ENCODE peak calls at places on chromosomes 5 and 9, in nine cellular contexts. G, N, R, T, H, M, C, X and Q are unnamed samples.

GRCh38 chr9:37732086-37732744 is 21.4 kb upstream of the TRMT10B start:
- DNase-seq in X (no peak), H (no peak), G (no peak), N (no peak), C (no peak), R (no peak), T (no peak), M (no peak), Q (no peak)

GRCh38 chr5:168579987-168580508 is 880 bp upstream of the PANK3 start:
- DNase-seq in C (no peak), T (no peak), M (no peak), R (no peak), X (no peak), H (no peak), N (peak; percentile 2), G (no peak), Q (no peak)

GRCh38 chr5:40437452-40437861 is 242.3 kb upstream of the PTGER4 start:
- DNase-seq in H (no peak), M (peak; percentile 81), G (peak; percentile 92), C (no peak), X (peak; percentile 57), T (no peak), R (peak; percentile 47), N (peak; percentile 90), Q (no peak)

GRCh38 chr5:156963125-156963524 is at the start of gene TIMD4:
- DNase-seq in R (no peak), M (no peak), C (no peak), N (no peak), G (no peak), T (no peak), H (no peak), X (no peak), Q (no peak)

GRCh38 chr5:16574789-16575785 is 41.7 kb downstream of the RETREG1 start:
- DNase-seq in C (no peak), T (no peak), N (peak; percentile 77), G (peak; percentile 95), R (no peak), H (peak; percentile 49), M (peak; percentile 75), X (peak; percentile 46), Q (no peak)

GRCh38 chr9:119963798-119964372 is 594.6 kb upstream of the BRINP1 start:
- DNase-seq in G (peak; percentile 40), N (peak; percentile 75), X (peak; percentile 92), T (peak; percentile 25), C (no peak), M (peak; percentile 65), R (peak; percentile 68), H (peak; percentile 95), Q (no peak)

GRCh38 chr5:173963867-173964429 is 25.0 kb upstream of the C5orf47 start:
- DNase-seq in R (peak; percentile 75), N (no peak), C (no peak), T (no peak), X (no peak), G (peak; percentile 44), M (peak; percentile 16), H (peak; percentile 92), Q (no peak)

GRCh38 chr5:90967443-90967842 is 408.8 kb downstream of the ADGRV1 start:
- DNase-seq in C (no peak), N (peak; percentile 27), R (no peak), H (no peak), X (peak; percentile 27), M (no peak), G (no peak), T (no peak), Q (no peak)

GRCh38 chr9:34498511-34498910 is 24.3 kb downstream of the ENHO start:
- DNase-seq in T (no peak), H (no peak), X (no peak), R (no peak), G (no peak), M (no peak), N (no peak), C (no peak), Q (no peak)

GRCh38 chr5:127922603-127923002 is 161.0 kb upstream of the SLC12A2 start:
- DNase-seq in G (no peak), H (no peak), X (no peak), N (no peak), R (peak; percentile 47), M (no peak), C (no peak), T (no peak), Q (no peak)

GRCh38 chr5:27474054-27474323 is 435.6 kb upstream of the CDH9 start:
- DNase-seq in M (no peak), T (no peak), X (no peak), G (no peak), C (no peak), N (no peak), H (no peak), R (no peak), Q (no peak)

GRCh38 chr5:153523196-153523595 is 32.7 kb downstream of the GRIA1 start:
- DNase-seq in C (no peak), N (peak; percentile 35), R (no peak), H (no peak), G (peak; percentile 7), X (no peak), T (no peak), M (peak; percentile 61), Q (no peak)

GRCh38 chr5:995318-995717 is 13.3 kb upstream of the NKD2 start:
- DNase-seq in H (no peak), M (no peak), X (no peak), T (peak; percentile 23), R (no peak), N (no peak), C (no peak), G (no peak), Q (peak; percentile 62)

DNA sequence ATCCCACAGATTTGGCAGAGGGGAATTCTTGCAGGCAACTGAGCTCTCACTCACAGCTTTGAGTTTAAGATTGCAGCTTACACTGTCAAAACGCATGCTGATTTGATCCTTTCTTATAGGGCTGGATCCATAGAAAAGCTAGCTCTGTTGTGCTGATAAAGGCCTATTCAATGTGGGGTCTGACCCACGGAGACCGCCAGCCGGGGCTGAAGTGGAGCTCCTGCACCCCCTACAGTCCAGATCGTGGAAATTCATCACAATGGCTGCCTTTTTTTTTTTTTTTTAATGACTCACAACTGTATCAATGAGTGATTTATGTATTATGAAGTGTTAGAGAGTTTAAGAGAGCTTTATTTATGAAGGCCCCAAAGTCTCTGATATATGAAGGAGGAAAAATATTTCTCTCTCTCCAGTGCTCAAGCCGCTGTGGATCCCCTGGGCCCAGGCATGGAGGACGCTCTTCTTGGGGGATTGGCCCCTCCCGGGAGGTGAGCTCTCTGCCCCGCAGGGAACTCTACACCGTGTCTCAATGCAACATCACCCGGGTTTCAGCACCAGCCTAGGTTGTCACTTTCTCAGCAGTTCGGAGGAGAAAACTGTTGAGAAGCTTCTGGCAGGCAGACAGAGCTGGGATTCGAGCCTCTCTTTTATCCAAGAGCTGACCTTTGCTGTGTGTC is 700.2 kb downstream of the IRX1 start:
- DNase-seq in C (no peak), X (no peak), M (no peak), G (no peak), H (peak; percentile 75), R (no peak), N (no peak), T (no peak), Q (no peak)
- TF ChIP-seq CTCF in C (peak; percentile 66), X (no peak), M (no peak), G (no peak), H (peak; percentile 91), R (no peak), N (no peak), T (no peak), Q (no peak)

GRCh38 chr9:128657796-128658195 is 1.1 kb upstream of the DYNC2I2 start:
- DNase-seq in M (no peak), G (no peak), N (no peak), X (no peak), R (no peak), T (no peak), H (no peak), C (no peak), Q (no peak)

GRCh38 chr9:128656416-128657343 is at the start of gene DYNC2I2:
- DNase-seq in R (peak; percentile 96), H (peak; percentile 98), N (peak; percentile 86), G (peak; percentile 91), X (peak; percentile 96), T (peak; percentile 98), M (peak; percentile 94), C (peak; percentile 98), Q (peak; percentile 96)

GRCh38 chr9:128653941-128654340 is 2.7 kb downstream of the DYNC2I2 start:
- DNase-seq in X (no peak), G (no peak), C (no peak), H (no peak), N (no peak), R (no peak), T (no peak), M (no peak), Q (no peak)

GRCh38 chr9:128654481-128654880 is 2.2 kb downstream of the DYNC2I2 start:
- DNase-seq in N (no peak), G (no peak), T (no peak), X (no peak), H (no peak), M (no peak), C (no peak), R (no peak), Q (no peak)

GRCh38 chr9:128657344-128657704 is 677 bp upstream of the DYNC2I2 start:
- DNase-seq in X (no peak), H (no peak), C (no peak), R (no peak), G (no peak), N (no peak), M (no peak), T (no peak), Q (no peak)
- H3K4me3 ChIP-seq in X (peak overlapping the region; percentile 81), H (peak overlapping the region; percentile 55), C (no peak overlapping the region), R (peak overlapping the region; percentile 84), G (peak overlapping the region; percentile 87), N (no peak overlapping the region), M (no peak overlapping the region), T (no peak overlapping the region), Q (peak overlapping the region; percentile 91)

GRCh38 chr5:67416133-67416937 is 219.7 kb upstream of the CD180 start:
- DNase-seq in N (no peak), X (no peak), T (no peak), R (no peak), M (no peak), G (no peak), C (no peak), H (peak; percentile 36), Q (no peak)
- H3K27ac ChIP-seq in N (no peak overlapping the region), X (no peak overlapping the region), T (no peak overlapping the region), R (no peak overlapping the region), M (no peak overlapping the region), G (no peak overlapping the region), C (no peak overlapping the region), H (no peak overlapping the region), Q (no peak overlapping the region)

GRCh38 chr9:134983094-134983493 is 65.4 kb upstream of the FCN1 start:
- DNase-seq in M (no peak), T (peak; percentile 30), X (peak; percentile 11), C (peak; percentile 34), N (no peak), H (peak; percentile 80), R (no peak), G (peak; percentile 3), Q (no peak)
- TF ChIP-seq CTCF in M (no peak), T (peak; percentile 17), X (peak; percentile 35), C (peak; percentile 9), N (peak; percentile 9), H (peak; percentile 70), R (no peak), G (peak; percentile 25), Q (no peak)

DNA sequence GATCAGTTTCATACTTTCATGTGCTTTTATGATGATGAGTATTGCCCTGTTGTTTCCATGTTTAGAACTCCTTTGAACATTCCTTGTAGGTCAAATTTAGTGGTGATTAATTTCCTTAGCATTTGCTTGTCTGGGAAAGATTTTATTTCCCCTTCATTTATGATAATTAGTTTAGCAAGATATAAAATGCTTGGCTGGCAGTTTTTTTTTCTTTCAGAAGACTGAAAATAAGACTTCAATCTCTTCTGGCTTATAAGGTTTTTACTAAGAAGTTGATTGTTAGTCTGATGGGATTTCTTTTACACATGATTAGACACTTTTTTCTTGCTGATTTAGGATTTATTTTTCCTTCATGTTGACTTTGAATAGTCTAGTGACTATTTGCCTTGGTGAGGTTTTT is 238.9 kb upstream of the ADCY2 start:
- DNase-seq in T (no peak), G (no peak), H (no peak), R (no peak), X (no peak), M (no peak), N (no peak), C (no peak), Q (no peak)
- H3K4me3 ChIP-seq in T (no peak overlapping the region), G (no peak overlapping the region), H (no peak overlapping the region), R (no peak overlapping the region), X (no peak overlapping the region), M (no peak overlapping the region), N (no peak overlapping the region), C (no peak overlapping the region), Q (no peak overlapping the region)